ENCODE peak calls at places on chromosomes 1 and 21, in ten cellular contexts. X, U, L, Q, C, K, P, G, O and T are unnamed samples.

GRCh38 chr1:14924455-14925325 is 228.9 kb upstream of the TMEM51 start:
- DNase-seq in X (peak), U (peak), L (peak), Q (peak), C (peak), K (peak), P (peak), G (peak), O (no peak), T (no peak)

GRCh38 chr1:26417111-26417510 is 6.5 kb downstream of the LIN28A start:
- DNase-seq in X (peak), U (peak), L (peak), Q (peak), C (peak), K (peak), P (peak), G (peak), O (peak), T (peak)

GRCh38 chr1:155981266-155982088 is 3.1 kb upstream of the ARHGEF2 start:
- DNase-seq in X (no peak), U (peak), L (no peak), Q (peak), C (peak), K (no peak), P (peak), G (peak), O (no peak), T (peak)

GRCh38 chr1:65791860-65792670 is 630 bp upstream of the PDE4B start:
- DNase-seq in X (no peak), U (peak), L (no peak), Q (no peak), C (no peak), K (no peak), P (peak), G (no peak), O (no peak), T (no peak)

GRCh38 chr1:38539931-38540330 is 319.6 kb downstream of the RRAGC start:
- DNase-seq in X (no peak), U (no peak), L (no peak), Q (no peak), C (no peak), K (no peak), P (no peak), G (no peak), O (no peak), T (no peak)

GRCh38 chr1:85581802-85582686 is 1.5 kb downstream of the CCN1 start:
- DNase-seq in X (peak), U (peak), L (no peak), Q (no peak), C (peak), K (no peak), P (peak), G (no peak), O (no peak), T (peak)

GRCh38 chr1:16178596-16179497 is 23.0 kb upstream of the EPHA2 start:
- DNase-seq in X (no peak), U (no peak), L (no peak), Q (no peak), C (peak), K (no peak), P (no peak), G (no peak), O (no peak), T (no peak)

GRCh38 chr1:55699151-55699695 is 484.1 kb upstream of the USP24 start:
- DNase-seq in X (no peak), U (no peak), L (no peak), Q (no peak), C (no peak), K (no peak), P (no peak), G (no peak), O (no peak), T (no peak)

GRCh38 chr21:46550511-46550941 is 54.4 kb downstream of the S100B start:
- DNase-seq in X (no peak), U (no peak), L (no peak), Q (no peak), C (peak), K (no peak), P (no peak), G (no peak), O (no peak), T (no peak)

GRCh38 chr21:38942617-38943245 is 137.0 kb downstream of the ETS2 start:
- DNase-seq in X (no peak), U (no peak), L (no peak), Q (no peak), C (no peak), K (no peak), P (no peak), G (peak), O (no peak), T (no peak)

GRCh38 chr1:58162952-58163550 is 383.5 kb downstream of the OMA1 start:
- DNase-seq in X (peak), U (peak), L (peak), Q (peak), C (peak), K (no peak), P (peak), G (peak), O (peak), T (peak)

GRCh38 chr1:1945782-1946393 is 26.8 kb upstream of the TMEM52 start:
- DNase-seq in X (no peak), U (no peak), L (no peak), Q (no peak), C (no peak), K (no peak), P (no peak), G (no peak), O (no peak), T (no peak)

GRCh38 chr1:32241011-32241763 is 5.8 kb upstream of the FAM167B start:
- DNase-seq in X (peak), U (peak), L (peak), Q (no peak), C (peak), K (peak), P (peak), G (peak), O (peak), T (peak)

GRCh38 chr1:245754463-245754961 is 599.7 kb downstream of the KIF26B start:
- DNase-seq in X (no peak), U (no peak), L (no peak), Q (no peak), C (no peak), K (no peak), P (no peak), G (no peak), O (no peak), T (no peak)

GRCh38 chr1:214021321-214021720 is 33.5 kb downstream of the PROX1 start:
- DNase-seq in X (no peak), U (no peak), L (no peak), Q (no peak), C (no peak), K (no peak), P (no peak), G (no peak), O (no peak), T (no peak)

GRCh38 chr21:43958364-43959158 is 53.5 kb upstream of the TRAPPC10 start:
- DNase-seq in X (no peak), U (no peak), L (no peak), Q (no peak), C (no peak), K (no peak), P (no peak), G (no peak), O (no peak), T (no peak)

GRCh38 chr1:94806451-94806861 is 13.7 kb upstream of the SLC44A3 start:
- DNase-seq in X (no peak), U (peak), L (no peak), Q (no peak), C (no peak), K (no peak), P (no peak), G (no peak), O (no peak), T (no peak)

GRCh38 chr21:37696936-37697335 is 219.3 kb downstream of the KCNJ6 start:
- DNase-seq in X (no peak), U (no peak), L (no peak), Q (no peak), C (no peak), K (no peak), P (no peak), G (no peak), O (no peak), T (no peak)

GRCh38 chr1:60132985-60133673 is 59.6 kb upstream of the C1orf87 start:
- DNase-seq in X (no peak), U (peak), L (no peak), Q (no peak), C (no peak), K (no peak), P (peak), G (no peak), O (no peak), T (no peak)

GRCh38 chr21:44593598-44594405 is 1.5 kb upstream of the KRTAP10-6 start:
- DNase-seq in X (no peak), U (peak), L (no peak), Q (no peak), C (no peak), K (no peak), P (no peak), G (peak), O (no peak), T (peak)

GRCh38 chr21:36297938-36298572 is 21.9 kb upstream of the MORC3 start:
- DNase-seq in X (no peak), U (peak), L (no peak), Q (no peak), C (peak), K (peak), P (peak), G (peak), O (peak), T (peak)

GRCh38 chr1:164602142-164602429 is 43.1 kb downstream of the PBX1 start:
- DNase-seq in X (no peak), U (no peak), L (no peak), Q (no peak), C (peak), K (no peak), P (peak), G (peak), O (no peak), T (no peak)

GRCh38 chr1:228793032-228793431 is 57.8 kb downstream of the RHOU start:
- DNase-seq in X (no peak), U (no peak), L (no peak), Q (no peak), C (no peak), K (no peak), P (no peak), G (no peak), O (no peak), T (no peak)

GRCh38 chr1:102836991-102837390 is 271.3 kb downstream of the COL11A1 start:
- DNase-seq in X (no peak), U (no peak), L (no peak), Q (no peak), C (no peak), K (no peak), P (no peak), G (no peak), O (no peak), T (no peak)

GRCh38 chr1:86520789-86521521 is 25.9 kb upstream of the CLCA4 start:
- DNase-seq in X (no peak), U (no peak), L (no peak), Q (no peak), C (no peak), K (no peak), P (peak), G (no peak), O (no peak), T (no peak)

GRCh38 chr21:35150562-35151226 is 101.6 kb upstream of the RUNX1 start:
- DNase-seq in X (no peak), U (peak), L (no peak), Q (no peak), C (no peak), K (no peak), P (no peak), G (no peak), O (no peak), T (no peak)

GRCh38 chr1:205396972-205397616 is 24.8 kb downstream of the LEMD1 start:
- DNase-seq in X (no peak), U (peak), L (peak), Q (peak), C (no peak), K (no peak), P (peak), G (peak), O (no peak), T (peak)

GRCh38 chr1:94257451-94257850 is 20.1 kb upstream of the ARHGAP29 start:
- DNase-seq in X (no peak), U (no peak), L (no peak), Q (no peak), C (no peak), K (no peak), P (no peak), G (no peak), O (no peak), T (no peak)

GRCh38 chr1:2946291-2946690 is 75.0 kb upstream of the ACTRT2 start:
- DNase-seq in X (no peak), U (no peak), L (peak), Q (no peak), C (no peak), K (no peak), P (no peak), G (no peak), O (no peak), T (no peak)

GRCh38 chr1:162740755-162741154 is 49.7 kb upstream of the HSD17B7 start:
- DNase-seq in X (no peak), U (peak), L (no peak), Q (no peak), C (no peak), K (no peak), P (peak), G (peak), O (no peak), T (no peak)

GRCh38 chr1:185694081-185694480 is 40.1 kb upstream of the HMCN1 start:
- DNase-seq in X (no peak), U (no peak), L (no peak), Q (no peak), C (peak), K (peak), P (peak), G (peak), O (no peak), T (peak)

GRCh38 chr21:32966120-32966519 is 59.6 kb upstream of the OLIG2 start:
- DNase-seq in X (no peak), U (no peak), L (no peak), Q (no peak), C (no peak), K (no peak), P (no peak), G (no peak), O (no peak), T (no peak)

GRCh38 chr1:161200421-161200991 is 1.7 kb upstream of the ADAMTS4 start:
- DNase-seq in X (peak), U (no peak), L (no peak), Q (no peak), C (no peak), K (no peak), P (no peak), G (no peak), O (no peak), T (no peak)

GRCh38 chr1:178371236-178371635 is 125.5 kb downstream of the CLEC20A start:
- DNase-seq in X (no peak), U (peak), L (no peak), Q (no peak), C (no peak), K (no peak), P (no peak), G (no peak), O (peak), T (no peak)

GRCh38 chr1:71861022-71861421 is 421.3 kb downstream of the NEGR1 start:
- DNase-seq in X (no peak), U (peak), L (no peak), Q (no peak), C (no peak), K (no peak), P (no peak), G (no peak), O (no peak), T (no peak)

GRCh38 chr1:200894712-200895447 is at the start of gene INAVA:
- DNase-seq in X (no peak), U (no peak), L (no peak), Q (no peak), C (peak), K (no peak), P (peak), G (peak), O (no peak), T (no peak)
- TF ChIP-seq POLR2A in X (no peak), U (no peak), L (no peak), Q (no peak), C (no peak), K (no peak), P (peak), G (peak), O (no peak), T (no peak)

GRCh38 chr1:203185061-203185461 is 1.4 kb downstream of the CHI3L1 start:
- DNase-seq in X (no peak), U (no peak), L (no peak), Q (no peak), C (peak), K (no peak), P (peak), G (no peak), O (no peak), T (no peak)

GRCh38 chr1:203186091-203186445 is 436 bp downstream of the CHI3L1 start:
- DNase-seq in X (no peak), U (no peak), L (no peak), Q (no peak), C (no peak), K (no peak), P (no peak), G (no peak), O (no peak), T (no peak)

GRCh38 chr1:203185585-203185984 is 919 bp downstream of the CHI3L1 start:
- DNase-seq in X (no peak), U (no peak), L (no peak), Q (no peak), C (no peak), K (no peak), P (no peak), G (no peak), O (no peak), T (no peak)

GRCh38 chr1:203187306-203188264 is 1.1 kb upstream of the CHI3L1 start:
- DNase-seq in X (no peak), U (no peak), L (no peak), Q (no peak), C (no peak), K (no peak), P (no peak), G (peak), O (no peak), T (no peak)

GRCh38 chr1:203186446-203187305 is at the start of gene CHI3L1:
- DNase-seq in X (peak), U (no peak), L (no peak), Q (no peak), C (peak), K (no peak), P (peak), G (no peak), O (no peak), T (no peak)
- TF ChIP-seq POLR2A in X (no peak), U (no peak), L (no peak), Q (no peak), C (no peak), K (no peak), P (no peak), G (no peak), O (no peak), T (no peak)

DNA sequence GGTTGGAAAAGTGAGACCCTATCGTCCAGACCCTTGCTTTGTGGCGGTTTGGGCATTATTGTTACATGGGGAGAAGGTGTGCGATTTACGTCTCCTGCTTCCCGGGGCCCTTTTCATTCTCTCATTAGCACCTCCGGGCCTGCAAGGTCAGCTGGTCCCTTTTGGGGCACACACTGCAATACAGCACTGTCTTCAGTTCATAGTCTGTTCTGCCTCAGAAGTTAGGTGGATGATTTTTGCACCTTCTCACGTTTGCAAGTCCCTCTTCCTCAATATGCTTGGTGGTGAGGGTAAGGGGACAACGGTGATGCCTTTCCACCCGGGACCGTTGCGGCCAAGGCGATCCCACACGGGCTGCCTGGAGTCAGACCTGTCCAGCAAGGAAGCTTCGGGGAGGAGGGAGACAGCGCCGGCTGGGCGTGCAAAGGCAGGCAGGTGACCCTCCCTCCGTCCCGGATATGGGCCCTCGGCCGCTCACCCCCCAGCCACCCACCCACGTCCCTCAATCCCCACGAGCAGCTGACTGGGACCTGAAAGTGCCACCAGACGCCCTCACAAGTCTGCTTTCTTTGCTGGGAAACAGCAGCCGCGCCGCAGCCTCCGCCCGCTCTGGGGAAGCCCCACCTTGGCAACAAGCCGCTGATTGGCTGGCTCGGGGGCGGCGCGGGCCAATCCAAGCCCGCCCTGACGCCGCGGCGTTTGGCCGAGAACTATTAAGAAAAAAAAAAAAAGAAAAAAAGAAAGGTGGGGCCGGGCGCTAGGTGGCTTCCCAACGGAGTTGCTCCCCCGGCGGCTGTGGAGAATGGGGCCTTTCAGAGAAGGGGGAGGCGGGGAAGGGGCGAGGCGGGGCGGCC is 21.7 kb downstream of the BTG2 start:
- DNase-seq in X (peak), U (peak), L (peak), Q (peak), C (peak), K (peak), P (peak), G (peak), O (peak), T (peak)
- TF ChIP-seq POLR2A in X (peak), U (no peak), L (peak), Q (no peak), C (no peak), K (no peak), P (peak), G (peak), O (peak), T (peak)

DNA sequence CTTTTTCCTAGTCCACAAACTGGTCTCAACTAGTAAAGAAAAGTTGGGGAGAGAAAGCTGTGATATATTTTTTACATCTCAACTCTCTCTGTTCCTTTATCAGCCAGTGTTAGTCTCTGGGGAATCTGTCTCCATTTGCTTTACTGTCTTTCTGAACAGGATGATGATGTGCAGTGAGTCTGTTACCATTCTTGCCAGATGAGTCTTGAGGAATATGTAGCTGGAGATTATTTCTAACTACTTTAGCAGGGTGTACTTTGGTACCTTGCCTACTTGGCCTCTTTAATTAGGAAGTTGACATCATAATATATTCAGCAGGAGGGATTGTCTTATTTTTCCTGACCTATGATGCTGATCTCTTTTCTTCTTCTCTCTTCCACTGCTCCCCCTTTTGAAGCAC is 15.8 kb upstream of the HAX1 start:
- DNase-seq in X (no peak), U (no peak), L (no peak), Q (no peak), C (no peak), K (no peak), P (no peak), G (no peak), O (no peak), T (no peak)
- TF ChIP-seq POLR2A in X (no peak), U (no peak), L (no peak), Q (no peak), C (no peak), K (no peak), P (no peak), G (no peak), O (no peak), T (no peak)

GRCh38 chr1:168939947-168940223 is 166.6 kb upstream of the ATP1B1 start:
- DNase-seq in X (no peak), U (no peak), L (no peak), Q (no peak), C (no peak), K (no peak), P (no peak), G (no peak), O (no peak), T (no peak)
- TF ChIP-seq POLR2A in X (no peak), U (no peak), L (no peak), Q (no peak), C (no peak), K (no peak), P (no peak), G (no peak), O (no peak), T (no peak)

DNA sequence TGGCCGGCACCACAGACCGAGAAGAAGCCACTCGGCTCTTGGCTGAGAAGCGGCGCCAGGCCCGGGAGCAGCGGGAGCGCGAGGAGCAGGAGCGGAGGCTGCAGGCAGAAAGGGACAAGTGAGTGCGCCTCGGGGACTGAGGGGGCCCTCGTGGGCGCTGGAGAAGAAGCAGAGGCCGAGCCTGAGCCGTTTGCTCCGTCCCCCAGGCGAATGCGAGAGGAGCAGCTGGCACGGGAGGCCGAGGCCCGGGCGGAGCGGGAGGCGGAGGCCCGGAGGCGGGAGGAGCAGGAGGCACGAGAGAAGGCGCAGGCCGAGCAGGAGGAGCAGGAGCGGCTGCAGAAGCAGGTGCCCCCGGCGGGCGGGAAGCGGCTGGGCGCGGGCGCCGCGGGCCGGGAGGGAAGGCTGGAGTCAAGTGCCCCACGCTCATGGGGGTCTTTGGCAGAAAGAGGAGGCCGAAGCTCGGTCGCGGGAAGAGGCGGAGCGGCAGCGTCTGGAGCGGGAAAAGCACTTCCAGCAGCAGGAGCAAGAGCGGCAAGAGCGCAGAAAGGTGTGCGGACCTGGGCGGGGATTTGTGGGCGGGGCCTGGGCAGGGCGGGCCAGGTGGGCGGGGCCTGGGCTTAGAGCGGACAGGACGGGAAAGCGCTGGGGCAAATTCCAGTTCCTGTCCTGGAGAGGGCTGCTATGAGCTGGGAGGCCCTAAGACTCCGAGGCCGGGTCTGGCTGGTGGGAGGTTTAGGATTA is 22.7 kb downstream of the MAP7D1 start:
- DNase-seq in X (no peak), U (no peak), L (no peak), Q (no peak), C (peak), K (no peak), P (peak), G (peak), O (no peak), T (no peak)
- TF ChIP-seq POLR2A in X (no peak), U (no peak), L (no peak), Q (no peak), C (no peak), K (no peak), P (peak), G (peak), O (no peak), T (no peak)